ENCODE peak calls at places on chromosomes 6 and 20, in six cellular contexts. N is trophoblast cell, O is mesendoderm, U is IMR-90, W is H1, D is mesenchymal stem cell. Q is an unnamed sample.

GRCh38 chr6:165915022-165915770 is 252.2 kb upstream of the PDE10A start:
- DNase-seq in N (no peak), U (no peak), D (no peak), O (no peak), W (no peak), Q (no peak)

GRCh38 chr6:42138630-42139619 is 3.5 kb downstream of the C6orf132 start:
- DNase-seq in O (peak; percentile 85), D (peak; percentile 60), U (peak; percentile 42), N (no peak), W (no peak), Q (peak; percentile 58)

GRCh38 chr20:20603339-20603990 is 109.0 kb downstream of the RALGAPA2 start:
- DNase-seq in N (peak; percentile 7), W (no peak), U (no peak), O (no peak), D (no peak), Q (no peak)

GRCh38 chr6:15153191-15153590 is 92.7 kb upstream of the JARID2 start:
- DNase-seq in D (no peak), W (no peak), U (no peak), O (no peak), N (no peak), Q (no peak)

GRCh38 chr6:20873425-20874190 is 339.4 kb downstream of the CDKAL1 start:
- DNase-seq in D (peak; percentile 16), U (no peak), N (no peak), O (peak; percentile 83), W (no peak), Q (no peak)

GRCh38 chr20:56409521-56409920 is 2.5 kb upstream of the CASS4 start:
- DNase-seq in O (no peak), W (no peak), U (peak; percentile 94), D (peak; percentile 65), N (no peak), Q (no peak)

GRCh38 chr6:99344289-99344688 is 5.2 kb downstream of the FAXC start:
- DNase-seq in O (peak; percentile 22), U (peak; percentile 60), W (no peak), D (peak; percentile 22), N (no peak), Q (no peak)

GRCh38 chr20:58081842-58082241 is 146.6 kb downstream of the ANKRD60 start:
- DNase-seq in D (no peak), O (no peak), W (no peak), N (no peak), U (no peak), Q (no peak)

GRCh38 chr6:5359413-5359812 is 98.1 kb downstream of the FARS2 start:
- DNase-seq in D (no peak), O (no peak), N (no peak), U (no peak), W (no peak), Q (no peak)

GRCh38 chr20:33392016-33392415 is 9.3 kb downstream of the CDK5RAP1 start:
- DNase-seq in W (no peak), N (no peak), U (peak; percentile 55), O (peak; percentile 54), D (peak; percentile 56), Q (no peak)

GRCh38 chr20:32437391-32438074 is 79.4 kb downstream of the ASXL1 start:
- DNase-seq in D (no peak), U (no peak), N (no peak), O (peak; percentile 40), W (no peak), Q (no peak)

GRCh38 chr6:36659271-36659670 is 19.2 kb upstream of the CDKN1A start:
- DNase-seq in U (peak; percentile 74), D (peak; percentile 66), N (no peak), O (no peak), W (no peak), Q (no peak)

GRCh38 chr6:32689531-32690505 is 23.4 kb upstream of the HLA-DQB1 start:
- DNase-seq in N (no peak), U (no peak), W (no peak), O (no peak), D (no peak), Q (no peak)

GRCh38 chr6:106316376-106316769 is 9.2 kb downstream of the ATG5 start:
- DNase-seq in N (no peak), U (no peak), W (no peak), D (no peak), O (no peak), Q (no peak)

GRCh38 chr6:149453597-149454340 is 31.0 kb downstream of the ZC3H12D start:
- DNase-seq in O (no peak), N (no peak), U (no peak), D (no peak), W (no peak), Q (no peak)

GRCh38 chr6:108250240-108250866 is 10.5 kb downstream of the SNX3 start:
- DNase-seq in U (peak; percentile 30), D (peak; percentile 52), N (no peak), O (peak; percentile 79), W (no peak), Q (no peak)

GRCh38 chr6:89079611-89080213 is 839 bp upstream of the PNRC1 start:
- DNase-seq in D (peak; percentile 86), U (peak; percentile 74), N (peak; percentile 22), O (peak; percentile 59), W (no peak), Q (peak; percentile 35)

GRCh38 chr6:85569323-85569722 is 24.3 kb downstream of the SNX14 start:
- DNase-seq in U (peak; percentile 73), D (peak; percentile 39), W (no peak), O (no peak), N (no peak), Q (no peak)

GRCh38 chr20:31962741-31963140 is 5.2 kb upstream of the XKR7 start:
- DNase-seq in D (no peak), U (no peak), O (no peak), W (no peak), N (no peak), Q (no peak)

GRCh38 chr6:32944265-32944664 is 3.4 kb upstream of the HLA-DMB start:
- DNase-seq in N (no peak), W (no peak), O (no peak), D (no peak), U (no peak), Q (no peak)

GRCh38 chr6:49576618-49577017 is 26.1 kb downstream of the C6orf141 start:
- DNase-seq in N (no peak), U (no peak), D (peak; percentile 73), W (no peak), O (no peak), Q (no peak)

GRCh38 chr20:1430004-1430451 is 36.6 kb downstream of the NSFL1C start:
- DNase-seq in N (no peak), O (no peak), U (peak; percentile 90), D (peak; percentile 98), W (no peak), Q (no peak)

GRCh38 chr6:32882879-32883250 is 28.9 kb downstream of the PSMB9 start:
- DNase-seq in W (no peak), N (no peak), U (peak; percentile 82), D (no peak), O (no peak), Q (no peak)

GRCh38 chr20:22810626-22811559 is 224.2 kb upstream of the SSTR4 start:
- DNase-seq in N (no peak), W (peak; percentile 14), U (no peak), D (no peak), O (no peak), Q (peak; percentile 29)

GRCh38 chr20:17735206-17735804 is 35.5 kb downstream of the BANF2 start:
- DNase-seq in N (peak; percentile 8), O (peak; percentile 28), U (peak; percentile 68), D (peak; percentile 73), W (no peak), Q (no peak)

GRCh38 chr6:44569131-44569530 is 181.6 kb downstream of the CDC5L start:
- DNase-seq in D (no peak), U (no peak), N (no peak), O (no peak), W (no peak), Q (no peak)

GRCh38 chr20:21920231-21920630 is 214.8 kb downstream of the PAX1 start:
- DNase-seq in U (no peak), W (no peak), O (no peak), N (no peak), D (no peak), Q (no peak)

GRCh38 chr20:26354521-26354920 is 657.9 kb upstream of the ZNF337 start:
- DNase-seq in N (no peak), D (no peak), O (no peak), U (no peak), W (no peak), Q (no peak)

GRCh38 chr6:49540614-49541013 is 9.9 kb upstream of the C6orf141 start:
- DNase-seq in D (peak; percentile 49), O (no peak), N (no peak), U (no peak), W (no peak), Q (no peak)

GRCh38 chr6:144931172-144932035 is 646.3 kb downstream of the UTRN start:
- DNase-seq in N (peak; percentile 12), O (peak; percentile 45), D (peak; percentile 37), U (peak; percentile 36), W (peak; percentile 56), Q (no peak)

GRCh38 chr20:38766071-38766470 is 17.8 kb downstream of the ACTR5 start:
- DNase-seq in N (no peak), D (no peak), W (no peak), U (no peak), O (no peak), Q (no peak)

DNA sequence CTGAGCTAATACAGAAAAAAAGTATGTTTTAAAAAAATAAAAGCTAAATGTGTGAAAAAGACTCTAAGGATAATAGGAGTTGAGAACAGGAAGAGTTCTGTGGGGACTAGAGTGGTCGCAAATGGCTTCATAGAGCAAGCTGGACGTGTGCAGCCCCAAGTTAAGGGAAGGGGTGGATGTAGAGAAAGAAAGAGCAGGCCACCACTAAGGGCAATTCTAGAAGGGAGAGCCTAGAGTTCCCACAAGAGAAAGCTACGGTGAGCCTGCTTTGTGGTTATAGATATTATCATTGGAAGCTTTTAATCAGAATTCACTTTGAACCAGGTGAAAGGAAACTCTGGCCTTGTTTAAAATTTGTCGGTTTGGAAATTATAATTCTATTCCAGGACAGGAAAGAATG is 101.6 kb downstream of the HIVEP2 start:
- DNase-seq in N (no peak), O (no peak), U (no peak), W (no peak), D (peak; percentile 30), Q (no peak)
- H3K27ac ChIP-seq in N (peak overlapping the region; percentile 77), O (no peak overlapping the region), U (no peak overlapping the region), W (no peak overlapping the region), D (no peak overlapping the region), Q (no peak overlapping the region)

DNA sequence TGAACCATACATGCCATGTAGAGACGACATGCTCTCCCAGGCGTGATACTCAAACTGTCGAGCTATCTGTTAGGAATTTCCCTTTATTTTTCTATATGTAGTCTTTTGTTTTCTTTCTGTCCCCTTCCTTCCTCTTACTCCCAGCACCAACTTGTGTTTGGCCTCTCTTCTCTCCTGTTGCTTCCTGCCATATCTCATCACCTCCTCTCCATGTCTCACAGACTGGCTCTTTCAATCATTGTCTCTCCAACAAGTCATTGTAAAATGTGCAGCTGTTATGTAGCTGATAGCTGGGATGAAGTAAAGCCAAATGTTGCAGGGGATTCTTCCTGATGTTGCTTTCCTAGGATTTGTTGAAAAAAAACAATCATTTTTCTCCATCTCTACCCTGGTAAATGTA is 234.5 kb downstream of the TMEM242 start:
- DNase-seq in U (no peak), W (no peak), N (no peak), O (no peak), D (no peak), Q (no peak)
- H2BK120ac ChIP-seq in U (no peak overlapping the region), W (no peak overlapping the region), N (no peak overlapping the region), O (no peak overlapping the region), D (no peak overlapping the region), Q (no peak overlapping the region)

GRCh38 chr6:3453410-3453809 is 3.4 kb downstream of the SLC22A23 start:
- DNase-seq in D (no peak), U (no peak), O (no peak), W (no peak), N (no peak), Q (no peak)
- H3K4me3 ChIP-seq in D (peak overlapping the region; percentile 94), U (no peak overlapping the region), O (no peak overlapping the region), W (no peak overlapping the region), N (no peak overlapping the region), Q (no peak overlapping the region)

GRCh38 chr6:139133733-139134360 is 1.0 kb upstream of the HECA start:
- DNase-seq in D (no peak), O (no peak), N (no peak), W (no peak), U (no peak), Q (no peak)
- H3K27ac ChIP-seq in D (no peak overlapping the region), O (no peak overlapping the region), N (no peak overlapping the region), W (no peak overlapping the region), U (no peak overlapping the region), Q (no peak overlapping the region)